ENCODE peak calls at places on chromosomes 13 and 19, in four cellular contexts. E is HEK293T, Z is left colon, Q is posterior cingulate gyrus. F is an unnamed sample.

GRCh38 chr19:18086590-18087138 is at the start of gene IL12RB1:
- DNase-seq in Q (no peak), Z (no peak), E (no peak), F (peak; percentile 91)

GRCh38 chr19:54164369-54165068 is 5.0 kb upstream of the LENG1 start:
- DNase-seq in Z (peak; percentile 88), E (peak; percentile 67), Q (no peak), F (peak; percentile 85)

GRCh38 chr19:1864480-1865171 is 1.2 kb upstream of the KLF16 start:
- DNase-seq in Z (peak; percentile 77), E (peak; percentile 65), Q (no peak), F (peak; percentile 78)

GRCh38 chr19:7292352-7292949 is 1.8 kb downstream of the INSR start:
- DNase-seq in E (no peak), Z (no peak), Q (no peak), F (no peak)

GRCh38 chr13:105920375-105920774 is 615.1 kb downstream of the EFNB2 start:
- DNase-seq in Z (no peak), E (no peak), Q (no peak), F (no peak)

GRCh38 chr19:2021453-2022140 is 6.1 kb upstream of the BTBD2 start:
- DNase-seq in E (no peak), Q (no peak), Z (no peak), F (no peak)

GRCh38 chr13:102035969-102036368 is 365.9 kb downstream of the FGF14 start:
- DNase-seq in E (no peak), Z (no peak), Q (no peak), F (no peak)

GRCh38 chr13:112956516-112957294 is 12.3 kb upstream of the MCF2L start:
- DNase-seq in E (no peak), Q (no peak), Z (peak; percentile 15), F (no peak)

GRCh38 chr13:51559916-51560315 is 24.3 kb upstream of the WDFY2 start:
- DNase-seq in E (no peak), Z (no peak), Q (no peak), F (no peak)

GRCh38 chr19:871446-872265 is 12.2 kb downstream of the CFD start:
- DNase-seq in E (peak; percentile 43), Q (no peak), Z (no peak), F (no peak)

GRCh38 chr13:39527301-39527700 is 75.7 kb downstream of the LHFPL6 start:
- DNase-seq in E (no peak), Z (no peak), Q (no peak), F (no peak)